ENCODE peak calls at places on chromosomes 16 and 17, in seven cellular contexts. Q, L, G, B, W, O and N are unnamed samples.

GRCh38 chr16:86044241-86044671 is 145.3 kb downstream of the IRF8 start:
- DNase-seq in B (peak; percentile 67), L (peak; percentile 54), O (no peak), G (no peak), Q (peak; percentile 18), W (peak; percentile 18), N (peak; percentile 76)

GRCh38 chr17:17738901-17739300 is 57.6 kb downstream of the RAI1 start:
- DNase-seq in L (no peak), W (no peak), B (peak; percentile 54), Q (no peak), O (no peak), G (peak; percentile 48), N (no peak)

GRCh38 chr16:48525201-48526057 is 84.6 kb downstream of the N4BP1 start:
- DNase-seq in B (no peak), W (no peak), G (no peak), O (no peak), Q (no peak), L (no peak), N (no peak)

GRCh38 chr16:24491721-24492120 is 47.6 kb upstream of the RBBP6 start:
- DNase-seq in G (no peak), W (no peak), O (no peak), Q (no peak), L (no peak), B (no peak), N (no peak)

GRCh38 chr16:83200005-83200779 is 573.4 kb downstream of the CDH13 start:
- DNase-seq in L (no peak), B (peak; percentile 32), Q (no peak), O (no peak), W (peak; percentile 31), G (no peak), N (no peak)

GRCh38 chr16:4477966-4478365 is 1.8 kb downstream of the HMOX2 start:
- DNase-seq in W (peak; percentile 53), O (no peak), G (no peak), L (peak; percentile 26), B (no peak), Q (no peak), N (no peak)

GRCh38 chr16:82229800-82230619 is 60.0 kb upstream of the MPHOSPH6 start:
- DNase-seq in L (peak; percentile 69), O (peak; percentile 79), W (peak; percentile 73), Q (peak; percentile 49), G (peak; percentile 83), B (peak; percentile 65), N (peak; percentile 76)

GRCh38 chr17:79721993-79722671 is 8.6 kb upstream of the ENPP7 start:
- DNase-seq in Q (no peak), G (no peak), W (no peak), O (no peak), B (no peak), L (no peak), N (peak; percentile 47)

GRCh38 chr17:45107286-45107685 is 25.0 kb downstream of the PLCD3 start:
- DNase-seq in G (no peak), Q (no peak), L (no peak), O (no peak), B (no peak), W (no peak), N (no peak)

GRCh38 chr16:68458551-68458950 is 10.2 kb upstream of the SMPD3 start:
- DNase-seq in Q (no peak), B (no peak), O (no peak), L (no peak), W (no peak), G (no peak), N (no peak)

GRCh38 chr17:42133461-42134041 is 10.9 kb downstream of the HSPB9 start:
- DNase-seq in Q (peak; percentile 29), W (no peak), G (peak; percentile 59), L (no peak), B (no peak), O (peak; percentile 73), N (peak; percentile 82)

GRCh38 chr16:57801856-57802634 is at the start of gene KIFC3:
- DNase-seq in Q (peak; percentile 59), W (peak; percentile 74), G (peak; percentile 72), L (peak; percentile 77), O (peak; percentile 73), B (peak; percentile 92), N (peak; percentile 85)

GRCh38 chr17:50350733-50351132 is 4.8 kb downstream of the XYLT2 start:
- DNase-seq in L (no peak), W (no peak), O (no peak), Q (no peak), B (no peak), G (no peak), N (no peak)

GRCh38 chr17:38730526-38731379 is 612 bp downstream of the CISD3 start:
- DNase-seq in Q (no peak), L (no peak), O (peak; percentile 60), G (peak; percentile 97), B (peak; percentile 90), W (peak; percentile 58), N (peak; percentile 89)

GRCh38 chr16:71358464-71359031 is at the start of gene CALB2:
- DNase-seq in W (peak; percentile 42), G (peak; percentile 82), L (peak; percentile 71), B (peak; percentile 87), Q (peak; percentile 61), O (peak; percentile 60), N (peak; percentile 77)

GRCh38 chr16:85157813-85158701 is 45.8 kb upstream of the CIBAR2 start:
- DNase-seq in W (peak; percentile 35), L (peak; percentile 38), O (no peak), Q (peak; percentile 9), B (peak; percentile 39), G (no peak), N (peak; percentile 53)

GRCh38 chr16:47519037-47519436 is 57.9 kb downstream of the PHKB start:
- DNase-seq in G (no peak), Q (no peak), O (no peak), B (no peak), W (no peak), L (no peak), N (no peak)

GRCh38 chr17:17054636-17055035 is 12.4 kb downstream of the MPRIP start:
- DNase-seq in L (peak; percentile 13), G (no peak), W (no peak), Q (no peak), O (no peak), B (no peak), N (no peak)

GRCh38 chr16:10647721-10648296 is 46.9 kb downstream of the TEKT5 start:
- DNase-seq in W (no peak), Q (no peak), L (no peak), G (no peak), O (no peak), B (no peak), N (no peak)

GRCh38 chr17:7484067-7484963 is at the start of gene POLR2A:
- DNase-seq in O (peak; percentile 95), W (peak; percentile 98), G (peak; percentile 97), B (peak; percentile 99), Q (peak; percentile 99), L (peak; percentile 96), N (peak; percentile 92)

GRCh38 chr17:18206962-18207361 is 18.5 kb upstream of the LLGL1 start:
- DNase-seq in W (no peak), Q (no peak), B (no peak), O (no peak), G (no peak), L (no peak), N (no peak)

GRCh38 chr16:73483076-73483791 is 435.3 kb upstream of the ZFHX3 start:
- DNase-seq in L (no peak), W (no peak), G (no peak), O (no peak), Q (no peak), B (no peak), N (no peak)

GRCh38 chr17:11705111-11705510 is 106.8 kb downstream of the DNAH9 start:
- DNase-seq in G (peak; percentile 65), B (no peak), W (no peak), Q (no peak), L (no peak), O (no peak), N (no peak)

GRCh38 chr16:81565633-81566032 is 121.0 kb downstream of the CMIP start:
- DNase-seq in Q (no peak), B (no peak), G (no peak), W (no peak), O (no peak), L (no peak), N (no peak)

GRCh38 chr17:81414751-81415516 is 19.7 kb downstream of the BAHCC1 start:
- DNase-seq in Q (no peak), G (no peak), B (no peak), W (no peak), L (no peak), O (no peak), N (no peak)